ENCODE peak calls at places on chromosomes 12 and 14, in nine cellular contexts. M is lower leg skin, A is RWPE1, R is A549, Q is fibroblast of pulmonary artery, G is T-helper 1 cell, O is EL, K is Karpas-422, C is foreskin keratinocyte. N is an unnamed sample.

GRCh38 chr12:58425481-58426392 is 484.4 kb downstream of the ATP23 start:
- DNase-seq in M (peak; percentile 22), A (peak; percentile 88), R (peak; percentile 95), Q (peak; percentile 87), G (no peak), O (peak; percentile 94), K (no peak), C (peak; percentile 95), N (no peak)

GRCh38 chr14:20624495-20625070 is 16.9 kb downstream of the OR6S1 start:
- DNase-seq in M (peak; percentile 69), A (no peak), R (peak; percentile 93), Q (peak; percentile 76), G (no peak), O (peak; percentile 83), K (peak; percentile 49), C (peak; percentile 66), N (no peak)

GRCh38 chr12:5430639-5431603 is 987 bp upstream of the NTF3 start:
- DNase-seq in M (no peak), A (no peak), R (no peak), Q (no peak), G (no peak), O (peak; percentile 43), K (no peak), C (no peak), N (peak; percentile 68)

GRCh38 chr12:111753144-111753881 is 13.4 kb upstream of the ALDH2 start:
- DNase-seq in M (no peak), A (peak; percentile 61), R (peak; percentile 63), Q (peak; percentile 81), G (no peak), O (peak; percentile 39), K (peak; percentile 65), C (peak; percentile 25), N (no peak)

GRCh38 chr14:91911474-91912032 is 35.9 kb downstream of the FBLN5 start:
- DNase-seq in M (no peak), A (peak; percentile 54), R (peak; percentile 68), Q (peak; percentile 70), G (peak; percentile 31), O (peak; percentile 29), K (peak; percentile 82), C (peak; percentile 49), N (no peak)

GRCh38 chr12:90099288-90099687 is 390.6 kb upstream of the ATP2B1 start:
- DNase-seq in M (no peak), A (no peak), R (peak; percentile 63), Q (peak; percentile 12), G (no peak), O (peak; percentile 12), K (no peak), C (no peak), N (no peak)

GRCh38 chr14:91755560-91755959 is 23.7 kb upstream of the CATSPERB start:
- DNase-seq in M (no peak), A (peak; percentile 55), R (peak; percentile 74), Q (peak; percentile 62), G (no peak), O (peak; percentile 6), K (no peak), C (peak; percentile 91), N (no peak)

GRCh38 chr14:90660865-90661570 is 155.2 kb downstream of the TTC7B start:
- DNase-seq in M (no peak), A (no peak), R (no peak), Q (no peak), G (no peak), O (no peak), K (no peak), C (no peak), N (no peak)

GRCh38 chr12:65977384-65977783 is 153.1 kb downstream of the HMGA2 start:
- DNase-seq in M (no peak), A (no peak), R (no peak), Q (peak; percentile 52), G (no peak), O (peak; percentile 43), K (peak; percentile 2), C (no peak), N (peak; percentile 29)

GRCh38 chr14:104445832-104446381 is 133.7 kb upstream of the C14orf180 start:
- DNase-seq in M (no peak), A (no peak), R (no peak), Q (no peak), G (no peak), O (no peak), K (no peak), C (no peak), N (peak; percentile 64)

GRCh38 chr12:94867066-94867855 is 136.2 kb downstream of the NDUFA12 start:
- DNase-seq in M (no peak), A (no peak), R (no peak), Q (no peak), G (no peak), O (peak; percentile 68), K (no peak), C (no peak), N (peak; percentile 79)

GRCh38 chr12:106724116-106724515 is 50.4 kb upstream of the RIC8B start:
- DNase-seq in M (no peak), A (no peak), R (no peak), Q (no peak), G (no peak), O (no peak), K (no peak), C (no peak), N (no peak)

GRCh38 chr14:83171761-83172160 is 1638.1 kb upstream of the SEL1L start:
- DNase-seq in M (no peak), A (no peak), R (no peak), Q (no peak), G (no peak), O (no peak), K (no peak), C (no peak), N (no peak)

GRCh38 chr14:52793061-52793460 is 1.7 kb upstream of the GNPNAT1 start:
- DNase-seq in M (no peak), A (no peak), R (no peak), Q (no peak), G (no peak), O (no peak), K (no peak), C (no peak), N (no peak)

GRCh38 chr12:109563291-109564284 is 9.7 kb downstream of the MMAB start:
- DNase-seq in M (no peak), A (no peak), R (no peak), Q (no peak), G (no peak), O (no peak), K (no peak), C (no peak), N (no peak)